ENCODE peak calls at places on chromosomes 3 and 15, in ten cellular contexts. One of them, this sample, is unnamed.

GRCh38 chr15:91268510-91268909 is 168.5 kb downstream of the SV2B start:
- DNase-seq in mesenchymal stem cell: no peak
- DNase-seq in choroid plexus epithelial cell: no peak
- DNase-seq in astrocyte: no peak
- DNase-seq in SK-N-MC: no peak
- DNase-seq in pancreas: no peak
- DNase-seq in BE2C: peak
- DNase-seq in GM23338: peak
- DNase-seq in fibroblast of the aortic adventitia: no peak
- DNase-seq in adipocyte: no peak
- DNase-seq in this sample: no peak

GRCh38 chr15:100833432-100834389 is 45.9 kb upstream of the ALDH1A3 start:
- DNase-seq in mesenchymal stem cell: no peak
- DNase-seq in choroid plexus epithelial cell: peak
- DNase-seq in astrocyte: no peak
- DNase-seq in SK-N-MC: no peak
- DNase-seq in pancreas: no peak
- DNase-seq in BE2C: no peak
- DNase-seq in GM23338: no peak
- DNase-seq in fibroblast of the aortic adventitia: no peak
- DNase-seq in adipocyte: peak
- DNase-seq in this sample: no peak

GRCh38 chr3:188006726-188007393 is 147.1 kb upstream of the LPP start:
- DNase-seq in mesenchymal stem cell: no peak
- DNase-seq in choroid plexus epithelial cell: no peak
- DNase-seq in astrocyte: no peak
- DNase-seq in SK-N-MC: no peak
- DNase-seq in pancreas: peak
- DNase-seq in BE2C: peak
- DNase-seq in GM23338: no peak
- DNase-seq in fibroblast of the aortic adventitia: peak
- DNase-seq in adipocyte: no peak
- DNase-seq in this sample: no peak

GRCh38 chr15:33160054-33160453 is 34.5 kb downstream of the FMN1 start:
- DNase-seq in mesenchymal stem cell: no peak
- DNase-seq in choroid plexus epithelial cell: no peak
- DNase-seq in astrocyte: no peak
- DNase-seq in SK-N-MC: no peak
- DNase-seq in pancreas: no peak
- DNase-seq in BE2C: peak
- DNase-seq in GM23338: peak
- DNase-seq in fibroblast of the aortic adventitia: no peak
- DNase-seq in adipocyte: no peak
- DNase-seq in this sample: no peak

GRCh38 chr3:24110051-24110450 is 165.0 kb downstream of the NR1D2 start:
- DNase-seq in mesenchymal stem cell: no peak
- DNase-seq in choroid plexus epithelial cell: peak
- DNase-seq in astrocyte: no peak
- DNase-seq in SK-N-MC: no peak
- DNase-seq in pancreas: no peak
- DNase-seq in BE2C: no peak
- DNase-seq in GM23338: no peak
- DNase-seq in fibroblast of the aortic adventitia: peak
- DNase-seq in adipocyte: peak
- DNase-seq in this sample: peak

GRCh38 chr15:82919231-82919886 is 33.2 kb downstream of the HOMER2 start:
- DNase-seq in mesenchymal stem cell: no peak
- DNase-seq in choroid plexus epithelial cell: no peak
- DNase-seq in astrocyte: no peak
- DNase-seq in SK-N-MC: no peak
- DNase-seq in pancreas: peak
- DNase-seq in BE2C: no peak
- DNase-seq in GM23338: no peak
- DNase-seq in fibroblast of the aortic adventitia: no peak
- DNase-seq in adipocyte: no peak
- DNase-seq in this sample: no peak

GRCh38 chr3:171415070-171415469 is 45.1 kb downstream of the TNIK start:
- DNase-seq in mesenchymal stem cell: peak
- DNase-seq in choroid plexus epithelial cell: peak
- DNase-seq in astrocyte: peak
- DNase-seq in SK-N-MC: no peak
- DNase-seq in pancreas: no peak
- DNase-seq in BE2C: no peak
- DNase-seq in GM23338: peak
- DNase-seq in fibroblast of the aortic adventitia: peak
- DNase-seq in adipocyte: no peak
- DNase-seq in this sample: peak

GRCh38 chr15:43867096-43867495 is 40.3 kb downstream of the WDR76 start:
- DNase-seq in mesenchymal stem cell: no peak
- DNase-seq in choroid plexus epithelial cell: no peak
- DNase-seq in astrocyte: no peak
- DNase-seq in SK-N-MC: no peak
- DNase-seq in pancreas: no peak
- DNase-seq in BE2C: no peak
- DNase-seq in GM23338: no peak
- DNase-seq in fibroblast of the aortic adventitia: no peak
- DNase-seq in adipocyte: no peak
- DNase-seq in this sample: no peak

GRCh38 chr15:67824900-67825879 is at the start of gene SKOR1:
- DNase-seq in mesenchymal stem cell: peak
- DNase-seq in choroid plexus epithelial cell: peak
- DNase-seq in astrocyte: peak
- DNase-seq in SK-N-MC: no peak
- DNase-seq in pancreas: no peak
- DNase-seq in BE2C: no peak
- DNase-seq in GM23338: peak
- DNase-seq in fibroblast of the aortic adventitia: peak
- DNase-seq in adipocyte: peak
- DNase-seq in this sample: peak
- H3K4me3 ChIP-seq in mesenchymal stem cell: peak
- H3K4me3 ChIP-seq in choroid plexus epithelial cell: no peak
- H3K4me3 ChIP-seq in astrocyte: no peak
- H3K4me3 ChIP-seq in SK-N-MC: peak
- H3K4me3 ChIP-seq in pancreas: no peak
- H3K4me3 ChIP-seq in BE2C: no peak
- H3K4me3 ChIP-seq in GM23338: peak
- H3K4me3 ChIP-seq in fibroblast of the aortic adventitia: peak
- H3K4me3 ChIP-seq in adipocyte: peak
- H3K4me3 ChIP-seq in this sample: peak

GRCh38 chr3:9399746-9400145 is 2.3 kb downstream of the SETD5 start:
- DNase-seq in mesenchymal stem cell: peak
- DNase-seq in choroid plexus epithelial cell: peak
- DNase-seq in astrocyte: peak
- DNase-seq in SK-N-MC: no peak
- DNase-seq in pancreas: peak
- DNase-seq in BE2C: peak
- DNase-seq in GM23338: peak
- DNase-seq in fibroblast of the aortic adventitia: peak
- DNase-seq in adipocyte: peak
- DNase-seq in this sample: peak

GRCh38 chr3:9403463-9403862 is 6.0 kb downstream of the SETD5 start:
- DNase-seq in mesenchymal stem cell: no peak
- DNase-seq in choroid plexus epithelial cell: no peak
- DNase-seq in astrocyte: no peak
- DNase-seq in SK-N-MC: no peak
- DNase-seq in pancreas: no peak
- DNase-seq in BE2C: no peak
- DNase-seq in GM23338: no peak
- DNase-seq in fibroblast of the aortic adventitia: no peak
- DNase-seq in adipocyte: no peak
- DNase-seq in this sample: no peak

GRCh38 chr3:9400626-9401025 is 3.2 kb downstream of the SETD5 start:
- DNase-seq in mesenchymal stem cell: peak
- DNase-seq in choroid plexus epithelial cell: no peak
- DNase-seq in astrocyte: no peak
- DNase-seq in SK-N-MC: no peak
- DNase-seq in pancreas: no peak
- DNase-seq in BE2C: peak
- DNase-seq in GM23338: peak
- DNase-seq in fibroblast of the aortic adventitia: no peak
- DNase-seq in adipocyte: peak
- DNase-seq in this sample: no peak

GRCh38 chr3:9402410-9403228 is 5.2 kb downstream of the SETD5 start:
- DNase-seq in mesenchymal stem cell: peak
- DNase-seq in choroid plexus epithelial cell: peak
- DNase-seq in astrocyte: no peak
- DNase-seq in SK-N-MC: no peak
- DNase-seq in pancreas: peak
- DNase-seq in BE2C: peak
- DNase-seq in GM23338: peak
- DNase-seq in fibroblast of the aortic adventitia: no peak
- DNase-seq in adipocyte: peak
- DNase-seq in this sample: no peak

GRCh38 chr3:9401986-9402385 is 4.6 kb downstream of the SETD5 start:
- DNase-seq in mesenchymal stem cell: peak
- DNase-seq in choroid plexus epithelial cell: no peak
- DNase-seq in astrocyte: no peak
- DNase-seq in SK-N-MC: no peak
- DNase-seq in pancreas: no peak
- DNase-seq in BE2C: no peak
- DNase-seq in GM23338: no peak
- DNase-seq in fibroblast of the aortic adventitia: no peak
- DNase-seq in adipocyte: peak
- DNase-seq in this sample: no peak
- H3K4me3 ChIP-seq in mesenchymal stem cell: peak
- H3K4me3 ChIP-seq in choroid plexus epithelial cell: peak
- H3K4me3 ChIP-seq in astrocyte: peak
- H3K4me3 ChIP-seq in SK-N-MC: peak
- H3K4me3 ChIP-seq in pancreas: no peak
- H3K4me3 ChIP-seq in BE2C: peak
- H3K4me3 ChIP-seq in GM23338: peak
- H3K4me3 ChIP-seq in fibroblast of the aortic adventitia: peak
- H3K4me3 ChIP-seq in adipocyte: peak
- H3K4me3 ChIP-seq in this sample: peak

GRCh38 chr3:184582998-184583344 is 21.4 kb downstream of the EPHB3 start:
- DNase-seq in mesenchymal stem cell: no peak
- DNase-seq in choroid plexus epithelial cell: no peak
- DNase-seq in astrocyte: no peak
- DNase-seq in SK-N-MC: no peak
- DNase-seq in pancreas: no peak
- DNase-seq in BE2C: no peak
- DNase-seq in GM23338: no peak
- DNase-seq in fibroblast of the aortic adventitia: no peak
- DNase-seq in adipocyte: no peak
- DNase-seq in this sample: no peak

GRCh38 chr3:184583345-184584000 is 21.9 kb downstream of the EPHB3 start:
- DNase-seq in mesenchymal stem cell: peak
- DNase-seq in choroid plexus epithelial cell: no peak
- DNase-seq in astrocyte: no peak
- DNase-seq in SK-N-MC: no peak
- DNase-seq in pancreas: no peak
- DNase-seq in BE2C: no peak
- DNase-seq in GM23338: no peak
- DNase-seq in fibroblast of the aortic adventitia: peak
- DNase-seq in adipocyte: no peak
- DNase-seq in this sample: no peak

GRCh38 chr3:184582583-184582982 is 21.0 kb downstream of the EPHB3 start:
- DNase-seq in mesenchymal stem cell: peak
- DNase-seq in choroid plexus epithelial cell: peak
- DNase-seq in astrocyte: no peak
- DNase-seq in SK-N-MC: no peak
- DNase-seq in pancreas: no peak
- DNase-seq in BE2C: no peak
- DNase-seq in GM23338: peak
- DNase-seq in fibroblast of the aortic adventitia: peak
- DNase-seq in adipocyte: no peak
- DNase-seq in this sample: peak

GRCh38 chr3:184585545-184585944 is 24.0 kb downstream of the EPHB3 start:
- DNase-seq in mesenchymal stem cell: no peak
- DNase-seq in choroid plexus epithelial cell: no peak
- DNase-seq in astrocyte: no peak
- DNase-seq in SK-N-MC: no peak
- DNase-seq in pancreas: peak
- DNase-seq in BE2C: no peak
- DNase-seq in GM23338: no peak
- DNase-seq in fibroblast of the aortic adventitia: no peak
- DNase-seq in adipocyte: no peak
- DNase-seq in this sample: no peak

GRCh38 chr3:184584001-184584891 is 22.7 kb downstream of the EPHB3 start:
- DNase-seq in mesenchymal stem cell: peak
- DNase-seq in choroid plexus epithelial cell: no peak
- DNase-seq in astrocyte: no peak
- DNase-seq in SK-N-MC: no peak
- DNase-seq in pancreas: no peak
- DNase-seq in BE2C: peak
- DNase-seq in GM23338: peak
- DNase-seq in fibroblast of the aortic adventitia: no peak
- DNase-seq in adipocyte: no peak
- DNase-seq in this sample: no peak
- H3K4me3 ChIP-seq in mesenchymal stem cell: peak
- H3K4me3 ChIP-seq in choroid plexus epithelial cell: peak
- H3K4me3 ChIP-seq in astrocyte: peak
- H3K4me3 ChIP-seq in SK-N-MC: no peak
- H3K4me3 ChIP-seq in pancreas: no peak
- H3K4me3 ChIP-seq in BE2C: peak
- H3K4me3 ChIP-seq in GM23338: peak
- H3K4me3 ChIP-seq in fibroblast of the aortic adventitia: peak
- H3K4me3 ChIP-seq in adipocyte: peak
- H3K4me3 ChIP-seq in this sample: no peak

GRCh38 chr3:72938471-72939265 is 50.8 kb downstream of the GXYLT2 start:
- DNase-seq in mesenchymal stem cell: peak
- DNase-seq in choroid plexus epithelial cell: peak
- DNase-seq in astrocyte: peak
- DNase-seq in SK-N-MC: no peak
- DNase-seq in pancreas: peak
- DNase-seq in BE2C: peak
- DNase-seq in GM23338: peak
- DNase-seq in fibroblast of the aortic adventitia: peak
- DNase-seq in adipocyte: peak
- DNase-seq in this sample: peak
- H3K4me3 ChIP-seq in mesenchymal stem cell: peak
- H3K4me3 ChIP-seq in choroid plexus epithelial cell: no peak
- H3K4me3 ChIP-seq in astrocyte: no peak
- H3K4me3 ChIP-seq in SK-N-MC: no peak
- H3K4me3 ChIP-seq in pancreas: no peak
- H3K4me3 ChIP-seq in BE2C: peak
- H3K4me3 ChIP-seq in GM23338: no peak
- H3K4me3 ChIP-seq in fibroblast of the aortic adventitia: no peak
- H3K4me3 ChIP-seq in adipocyte: peak
- H3K4me3 ChIP-seq in this sample: no peak

GRCh38 chr15:37086521-37086920 is 13.8 kb downstream of the MEIS2 start:
- DNase-seq in mesenchymal stem cell: peak
- DNase-seq in choroid plexus epithelial cell: no peak
- DNase-seq in astrocyte: no peak
- DNase-seq in SK-N-MC: no peak
- DNase-seq in pancreas: no peak
- DNase-seq in BE2C: no peak
- DNase-seq in GM23338: no peak
- DNase-seq in fibroblast of the aortic adventitia: peak
- DNase-seq in adipocyte: no peak
- DNase-seq in this sample: no peak
- H3K4me3 ChIP-seq in mesenchymal stem cell: no peak
- H3K4me3 ChIP-seq in choroid plexus epithelial cell: no peak
- H3K4me3 ChIP-seq in astrocyte: no peak
- H3K4me3 ChIP-seq in SK-N-MC: no peak
- H3K4me3 ChIP-seq in pancreas: no peak
- H3K4me3 ChIP-seq in BE2C: no peak
- H3K4me3 ChIP-seq in GM23338: no peak
- H3K4me3 ChIP-seq in fibroblast of the aortic adventitia: no peak
- H3K4me3 ChIP-seq in adipocyte: no peak
- H3K4me3 ChIP-seq in this sample: no peak